ENCODE peak calls at places on chromosomes 3 and 15, in nine cellular contexts. One of them, this sample, is unnamed.

GRCh38 chr3:186971578-186971977 is 41.3 kb downstream of the ST6GAL1 start:
- DNase-seq in astrocyte: no peak
- DNase-seq in body of pancreas: no peak
- DNase-seq in thyroid gland: peak; percentile 77
- DNase-seq in OCI-LY7: no peak
- DNase-seq in mammary epithelial cell: no peak
- DNase-seq in heart right ventricle: no peak
- DNase-seq in naive thymus-derived CD4-positive, alpha-beta T cell: no peak
- DNase-seq in neural progenitor cell: no peak
- DNase-seq in this sample: peak; percentile 70

GRCh38 chr15:101038327-101039003 is 119.3 kb downstream of the LRRK1 start:
- DNase-seq in astrocyte: no peak
- DNase-seq in body of pancreas: no peak
- DNase-seq in thyroid gland: no peak
- DNase-seq in OCI-LY7: no peak
- DNase-seq in mammary epithelial cell: no peak
- DNase-seq in heart right ventricle: no peak
- DNase-seq in naive thymus-derived CD4-positive, alpha-beta T cell: no peak
- DNase-seq in neural progenitor cell: no peak
- DNase-seq in this sample: no peak

GRCh38 chr3:49668414-49668797 is 5.7 kb upstream of the APEH start:
- DNase-seq in astrocyte: no peak
- DNase-seq in body of pancreas: no peak
- DNase-seq in thyroid gland: no peak
- DNase-seq in OCI-LY7: peak; percentile 19
- DNase-seq in mammary epithelial cell: no peak
- DNase-seq in heart right ventricle: no peak
- DNase-seq in naive thymus-derived CD4-positive, alpha-beta T cell: no peak
- DNase-seq in neural progenitor cell: no peak
- DNase-seq in this sample: no peak

GRCh38 chr3:122058294-122058693 is 3.1 kb downstream of the CD86 start:
- DNase-seq in astrocyte: no peak
- DNase-seq in body of pancreas: no peak
- DNase-seq in thyroid gland: no peak
- DNase-seq in OCI-LY7: no peak
- DNase-seq in mammary epithelial cell: peak; percentile 6
- DNase-seq in heart right ventricle: no peak
- DNase-seq in naive thymus-derived CD4-positive, alpha-beta T cell: no peak
- DNase-seq in neural progenitor cell: no peak
- DNase-seq in this sample: no peak

GRCh38 chr3:10395671-10396070 is 74.8 kb upstream of the SEC13 start:
- DNase-seq in astrocyte: no peak
- DNase-seq in body of pancreas: no peak
- DNase-seq in thyroid gland: no peak
- DNase-seq in OCI-LY7: peak; percentile 88
- DNase-seq in mammary epithelial cell: peak; percentile 35
- DNase-seq in heart right ventricle: no peak
- DNase-seq in naive thymus-derived CD4-positive, alpha-beta T cell: no peak
- DNase-seq in neural progenitor cell: no peak
- DNase-seq in this sample: no peak

GRCh38 chr15:54803139-54803808 is 393.5 kb downstream of the RSL24D1 start:
- DNase-seq in astrocyte: no peak
- DNase-seq in body of pancreas: no peak
- DNase-seq in thyroid gland: no peak
- DNase-seq in OCI-LY7: peak; percentile 9
- DNase-seq in mammary epithelial cell: peak; percentile 0
- DNase-seq in heart right ventricle: no peak
- DNase-seq in naive thymus-derived CD4-positive, alpha-beta T cell: no peak
- DNase-seq in neural progenitor cell: no peak
- DNase-seq in this sample: no peak

GRCh38 chr3:119304201-119304713 is 10.1 kb downstream of the ARHGAP31 start:
- DNase-seq in astrocyte: peak; percentile 83
- DNase-seq in body of pancreas: no peak
- DNase-seq in thyroid gland: no peak
- DNase-seq in OCI-LY7: no peak
- DNase-seq in mammary epithelial cell: peak; percentile 11
- DNase-seq in heart right ventricle: no peak
- DNase-seq in naive thymus-derived CD4-positive, alpha-beta T cell: no peak
- DNase-seq in neural progenitor cell: peak; percentile 23
- DNase-seq in this sample: no peak

GRCh38 chr15:96767703-96768434 is 437.4 kb downstream of the NR2F2 start:
- DNase-seq in astrocyte: no peak
- DNase-seq in body of pancreas: no peak
- DNase-seq in thyroid gland: no peak
- DNase-seq in OCI-LY7: no peak
- DNase-seq in mammary epithelial cell: peak; percentile 37
- DNase-seq in heart right ventricle: no peak
- DNase-seq in naive thymus-derived CD4-positive, alpha-beta T cell: no peak
- DNase-seq in neural progenitor cell: no peak
- DNase-seq in this sample: no peak

GRCh38 chr3:15630646-15631350 is 29.3 kb downstream of the BTD start:
- DNase-seq in astrocyte: peak; percentile 78
- DNase-seq in body of pancreas: no peak
- DNase-seq in thyroid gland: peak; percentile 26
- DNase-seq in OCI-LY7: no peak
- DNase-seq in mammary epithelial cell: peak; percentile 50
- DNase-seq in heart right ventricle: no peak
- DNase-seq in naive thymus-derived CD4-positive, alpha-beta T cell: no peak
- DNase-seq in neural progenitor cell: no peak
- DNase-seq in this sample: no peak

GRCh38 chr15:80849308-80849707 is 70.1 kb downstream of the CEMIP start:
- DNase-seq in astrocyte: peak; percentile 93
- DNase-seq in body of pancreas: no peak
- DNase-seq in thyroid gland: peak; percentile 66
- DNase-seq in OCI-LY7: no peak
- DNase-seq in mammary epithelial cell: peak; percentile 91
- DNase-seq in heart right ventricle: no peak
- DNase-seq in naive thymus-derived CD4-positive, alpha-beta T cell: no peak
- DNase-seq in neural progenitor cell: no peak
- DNase-seq in this sample: peak; percentile 32
- H3K27ac ChIP-seq in astrocyte: peak overlapping the region; percentile 5
- H3K27ac ChIP-seq in body of pancreas: no peak overlapping the region
- H3K27ac ChIP-seq in thyroid gland: no peak overlapping the region
- H3K27ac ChIP-seq in OCI-LY7: no peak overlapping the region
- H3K27ac ChIP-seq in mammary epithelial cell: no peak overlapping the region
- H3K27ac ChIP-seq in heart right ventricle: no peak overlapping the region
- H3K27ac ChIP-seq in naive thymus-derived CD4-positive, alpha-beta T cell: no peak overlapping the region
- H3K27ac ChIP-seq in neural progenitor cell: no peak overlapping the region
- H3K27ac ChIP-seq in this sample: no peak overlapping the region

GRCh38 chr3:5330152-5330810 is 142.8 kb downstream of the EDEM1 start:
- DNase-seq in astrocyte: peak; percentile 79
- DNase-seq in body of pancreas: no peak
- DNase-seq in thyroid gland: no peak
- DNase-seq in OCI-LY7: no peak
- DNase-seq in mammary epithelial cell: peak; percentile 91
- DNase-seq in heart right ventricle: no peak
- DNase-seq in naive thymus-derived CD4-positive, alpha-beta T cell: no peak
- DNase-seq in neural progenitor cell: no peak
- DNase-seq in this sample: no peak

GRCh38 chr3:5321941-5322340 is 134.4 kb downstream of the EDEM1 start:
- DNase-seq in astrocyte: peak; percentile 39
- DNase-seq in body of pancreas: peak; percentile 78
- DNase-seq in thyroid gland: no peak
- DNase-seq in OCI-LY7: no peak
- DNase-seq in mammary epithelial cell: no peak
- DNase-seq in heart right ventricle: no peak
- DNase-seq in naive thymus-derived CD4-positive, alpha-beta T cell: no peak
- DNase-seq in neural progenitor cell: peak; percentile 8
- DNase-seq in this sample: no peak

GRCh38 chr3:5324780-5325179 is 137.3 kb downstream of the EDEM1 start:
- DNase-seq in astrocyte: no peak
- DNase-seq in body of pancreas: peak; percentile 91
- DNase-seq in thyroid gland: no peak
- DNase-seq in OCI-LY7: no peak
- DNase-seq in mammary epithelial cell: no peak
- DNase-seq in heart right ventricle: no peak
- DNase-seq in naive thymus-derived CD4-positive, alpha-beta T cell: no peak
- DNase-seq in neural progenitor cell: no peak
- DNase-seq in this sample: no peak
- H3K4me1 ChIP-seq in astrocyte: no peaks in the 10 kb centered on the region
- H3K4me1 ChIP-seq in body of pancreas: peaks cover 43% of the 10 kb centered on the region
- H3K4me1 ChIP-seq in thyroid gland: no peaks in the 10 kb centered on the region
- H3K4me1 ChIP-seq in OCI-LY7: no peaks in the 10 kb centered on the region
- H3K4me1 ChIP-seq in mammary epithelial cell: no peaks in the 10 kb centered on the region
- H3K4me1 ChIP-seq in heart right ventricle: no peaks in the 10 kb centered on the region
- H3K4me1 ChIP-seq in naive thymus-derived CD4-positive, alpha-beta T cell: no peaks in the 10 kb centered on the region
- H3K4me1 ChIP-seq in neural progenitor cell: peaks cover 6% of the 10 kb centered on the region
- H3K4me1 ChIP-seq in this sample: no peaks in the 10 kb centered on the region

DNA sequence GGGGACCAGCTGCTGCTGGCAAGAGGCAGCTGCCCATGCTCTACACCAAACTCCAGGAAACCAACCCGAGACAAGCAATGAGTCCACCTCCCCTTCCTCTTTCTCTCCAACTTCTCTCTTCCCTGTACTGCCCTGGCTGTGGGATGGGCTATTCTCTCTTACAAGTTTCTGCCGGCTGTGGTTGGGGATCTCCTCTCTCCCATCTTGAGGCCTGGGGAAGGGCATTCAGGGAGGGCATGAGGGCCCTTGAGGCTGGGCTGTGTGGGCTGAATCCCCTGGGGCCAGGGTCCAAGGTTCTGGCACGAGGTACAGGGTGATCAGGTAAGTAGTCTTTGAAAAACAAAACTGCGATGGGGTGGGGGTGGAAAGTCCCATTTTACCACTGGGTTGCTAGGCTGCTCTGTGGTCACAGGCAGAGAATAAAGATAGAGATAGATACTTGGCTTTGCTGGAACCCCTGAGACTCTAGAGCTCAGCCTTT is 32.3 kb upstream of the CTSH start:
- DNase-seq in astrocyte: no peak
- DNase-seq in body of pancreas: no peak
- DNase-seq in thyroid gland: no peak
- DNase-seq in OCI-LY7: no peak
- DNase-seq in mammary epithelial cell: no peak
- DNase-seq in heart right ventricle: no peak
- DNase-seq in naive thymus-derived CD4-positive, alpha-beta T cell: no peak
- DNase-seq in neural progenitor cell: no peak
- DNase-seq in this sample: no peak
- H3K27ac ChIP-seq in astrocyte: no peak overlapping the region
- H3K27ac ChIP-seq in body of pancreas: no peak overlapping the region
- H3K27ac ChIP-seq in thyroid gland: no peak overlapping the region
- H3K27ac ChIP-seq in OCI-LY7: no peak overlapping the region
- H3K27ac ChIP-seq in mammary epithelial cell: no peak overlapping the region
- H3K27ac ChIP-seq in heart right ventricle: no peak overlapping the region
- H3K27ac ChIP-seq in naive thymus-derived CD4-positive, alpha-beta T cell: no peak overlapping the region
- H3K27ac ChIP-seq in neural progenitor cell: no peak overlapping the region
- H3K27ac ChIP-seq in this sample: no peak overlapping the region

GRCh38 chr15:57215371-57215770 is 160.9 kb upstream of the CGNL1 start:
- DNase-seq in astrocyte: no peak
- DNase-seq in body of pancreas: no peak
- DNase-seq in thyroid gland: no peak
- DNase-seq in OCI-LY7: no peak
- DNase-seq in mammary epithelial cell: no peak
- DNase-seq in heart right ventricle: no peak
- DNase-seq in naive thymus-derived CD4-positive, alpha-beta T cell: no peak
- DNase-seq in neural progenitor cell: no peak
- DNase-seq in this sample: no peak

GRCh38 chr15:57218826-57219576 is 157.3 kb upstream of the CGNL1 start:
- DNase-seq in astrocyte: peak; percentile 98
- DNase-seq in body of pancreas: no peak
- DNase-seq in thyroid gland: no peak
- DNase-seq in OCI-LY7: peak; percentile 38
- DNase-seq in mammary epithelial cell: peak; percentile 15
- DNase-seq in heart right ventricle: no peak
- DNase-seq in naive thymus-derived CD4-positive, alpha-beta T cell: no peak
- DNase-seq in neural progenitor cell: peak; percentile 70
- DNase-seq in this sample: no peak

GRCh38 chr15:57216288-57216687 is 160.0 kb upstream of the CGNL1 start:
- DNase-seq in astrocyte: peak; percentile 91
- DNase-seq in body of pancreas: no peak
- DNase-seq in thyroid gland: no peak
- DNase-seq in OCI-LY7: no peak
- DNase-seq in mammary epithelial cell: peak; percentile 64
- DNase-seq in heart right ventricle: no peak
- DNase-seq in naive thymus-derived CD4-positive, alpha-beta T cell: no peak
- DNase-seq in neural progenitor cell: peak; percentile 38
- DNase-seq in this sample: no peak

GRCh38 chr15:57220220-57220619 is 156.1 kb upstream of the CGNL1 start:
- DNase-seq in astrocyte: peak; percentile 71
- DNase-seq in body of pancreas: no peak
- DNase-seq in thyroid gland: no peak
- DNase-seq in OCI-LY7: no peak
- DNase-seq in mammary epithelial cell: no peak
- DNase-seq in heart right ventricle: no peak
- DNase-seq in naive thymus-derived CD4-positive, alpha-beta T cell: no peak
- DNase-seq in neural progenitor cell: no peak
- DNase-seq in this sample: no peak

DNA sequence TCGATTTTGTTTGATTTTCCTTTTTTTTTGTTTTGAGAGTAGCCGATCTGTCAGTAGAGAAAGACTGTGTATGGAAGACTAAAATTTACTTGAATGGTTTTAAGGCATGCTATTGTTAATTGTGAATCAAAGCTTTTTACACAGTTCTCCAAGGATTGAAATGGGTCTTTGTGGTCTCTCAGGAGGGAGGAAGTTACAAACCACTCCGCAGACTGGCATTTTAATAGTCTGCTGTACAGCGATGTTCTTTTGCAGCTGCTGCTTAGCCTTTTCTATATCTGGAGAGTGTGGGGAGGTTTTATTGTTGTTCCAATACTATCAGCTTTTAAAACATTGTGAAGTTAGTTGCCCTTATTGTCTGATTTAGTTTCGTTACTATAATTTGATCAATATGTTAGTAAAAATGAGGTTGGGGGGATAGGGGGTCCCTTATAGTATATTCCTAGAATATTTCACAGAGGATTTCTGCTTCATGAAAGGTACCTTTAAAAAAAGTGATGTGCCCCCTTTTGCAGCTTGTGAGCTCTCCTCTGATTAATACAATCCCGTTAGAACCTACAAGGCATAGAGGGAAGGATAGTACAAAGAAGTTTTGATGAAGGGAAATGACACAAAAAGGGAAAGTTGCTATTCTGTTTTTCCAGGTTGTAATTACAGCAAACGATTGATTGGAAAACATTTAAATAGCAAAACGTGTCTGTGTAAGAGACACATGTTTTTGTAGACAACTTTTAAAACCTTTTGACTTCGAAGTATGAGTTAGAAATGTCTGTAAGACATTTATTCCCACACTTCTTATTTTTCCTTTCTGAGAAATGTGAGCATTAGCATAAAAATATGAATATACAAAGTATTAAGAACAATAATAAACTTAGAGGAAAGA is 158.3 kb upstream of the CGNL1 start:
- DNase-seq in astrocyte: peak; percentile 67
- DNase-seq in body of pancreas: no peak
- DNase-seq in thyroid gland: no peak
- DNase-seq in OCI-LY7: no peak
- DNase-seq in mammary epithelial cell: peak; percentile 2
- DNase-seq in heart right ventricle: no peak
- DNase-seq in naive thymus-derived CD4-positive, alpha-beta T cell: no peak
- DNase-seq in neural progenitor cell: peak; percentile 71
- DNase-seq in this sample: no peak
- H3K4me1 ChIP-seq in astrocyte: peaks cover 48% of the 10 kb centered on the region
- H3K4me1 ChIP-seq in body of pancreas: peaks cover 46% of the 10 kb centered on the region
- H3K4me1 ChIP-seq in thyroid gland: peaks cover 15% of the 10 kb centered on the region
- H3K4me1 ChIP-seq in OCI-LY7: peaks cover 4% of the 10 kb centered on the region
- H3K4me1 ChIP-seq in mammary epithelial cell: peaks cover 26% of the 10 kb centered on the region
- H3K4me1 ChIP-seq in heart right ventricle: peaks cover 48% of the 10 kb centered on the region
- H3K4me1 ChIP-seq in naive thymus-derived CD4-positive, alpha-beta T cell: no peaks in the 10 kb centered on the region
- H3K4me1 ChIP-seq in neural progenitor cell: peaks cover 72% of the 10 kb centered on the region
- H3K4me1 ChIP-seq in this sample: peaks cover 26% of the 10 kb centered on the region